ENCODE peak calls at places on chromosomes 5 and 9, in eight cellular contexts. H, P, I, N, S, V, A and R are unnamed samples.

GRCh38 chr5:32508806-32509805 is 64.6 kb upstream of the ZFR start:
- DNase-seq in H (no peak), P (no peak), I (no peak), N (no peak), S (no peak), V (no peak), A (no peak), R (no peak)

GRCh38 chr9:108671794-108672193 is 184.0 kb downstream of the ACTL7B start:
- DNase-seq in H (no peak), P (no peak), I (no peak), N (no peak), S (no peak), V (no peak), A (no peak), R (no peak)

GRCh38 chr9:2623046-2623865 is 1.7 kb downstream of the VLDLR start:
- DNase-seq in H (no peak), P (peak), I (peak), N (no peak), S (peak), V (no peak), A (peak), R (peak)

GRCh38 chr5:55672477-55672911 is 39.6 kb downstream of the SLC38A9 start:
- DNase-seq in H (no peak), P (no peak), I (no peak), N (no peak), S (peak), V (no peak), A (no peak), R (no peak)

GRCh38 chr5:4191024-4191423 is 595.4 kb downstream of the IRX1 start:
- DNase-seq in H (no peak), P (no peak), I (no peak), N (no peak), S (no peak), V (no peak), A (no peak), R (no peak)

GRCh38 chr5:62653001-62653863 is 74.6 kb downstream of the LRRC70 start:
- DNase-seq in H (no peak), P (no peak), I (peak), N (no peak), S (peak), V (no peak), A (no peak), R (no peak)

GRCh38 chr5:154092356-154092755 is 53.6 kb downstream of the MFAP3 start:
- DNase-seq in H (no peak), P (no peak), I (peak), N (no peak), S (peak), V (peak), A (no peak), R (no peak)

GRCh38 chr5:173326501-173326960 is 1.7 kb downstream of the STC2 start:
- DNase-seq in H (no peak), P (no peak), I (peak), N (no peak), S (peak), V (peak), A (no peak), R (no peak)

GRCh38 chr5:171711631-171712030 is 74.0 kb upstream of the SMIM23 start:
- DNase-seq in H (no peak), P (peak), I (no peak), N (no peak), S (no peak), V (no peak), A (no peak), R (no peak)

GRCh38 chr5:65925094-65925600 is 1.2 kb upstream of the ERBIN start:
- DNase-seq in H (peak), P (peak), I (peak), N (peak), S (peak), V (peak), A (peak), R (peak)

GRCh38 chr9:107007361-107007760 is 144.4 kb downstream of the ZNF462 start:
- DNase-seq in H (no peak), P (no peak), I (no peak), N (no peak), S (no peak), V (no peak), A (no peak), R (no peak)

GRCh38 chr5:147906326-147907095 is at the start of gene C5orf46:
- DNase-seq in H (no peak), P (no peak), I (peak), N (no peak), S (peak), V (peak), A (no peak), R (no peak)

GRCh38 chr5:67578011-67578410 is 381.4 kb upstream of the CD180 start:
- DNase-seq in H (no peak), P (no peak), I (no peak), N (no peak), S (peak), V (no peak), A (no peak), R (no peak)

GRCh38 chr9:130234340-130235260 is 31.0 kb upstream of the HMCN2 start:
- DNase-seq in H (no peak), P (no peak), I (peak), N (no peak), S (peak), V (peak), A (no peak), R (no peak)

GRCh38 chr5:160325716-160326115 is 13.4 kb upstream of the CCNJL start:
- DNase-seq in H (no peak), P (no peak), I (no peak), N (no peak), S (no peak), V (no peak), A (no peak), R (no peak)

GRCh38 chr5:107377277-107377609 is 293.5 kb downstream of the EFNA5 start:
- DNase-seq in H (no peak), P (no peak), I (no peak), N (no peak), S (no peak), V (no peak), A (no peak), R (no peak)

GRCh38 chr5:125134216-125135081 is 388.0 kb upstream of the ZNF608 start:
- DNase-seq in H (no peak), P (no peak), I (peak), N (no peak), S (peak), V (peak), A (no peak), R (no peak)

GRCh38 chr9:93466416-93467061 is 13.2 kb upstream of the FAM120AOS start:
- DNase-seq in H (no peak), P (no peak), I (no peak), N (no peak), S (no peak), V (no peak), A (no peak), R (no peak)

GRCh38 chr9:130685104-130685503 is 8.5 kb upstream of the EXOSC2 start:
- DNase-seq in H (no peak), P (no peak), I (no peak), N (no peak), S (no peak), V (no peak), A (no peak), R (no peak)

GRCh38 chr9:111877420-111877819 is 19.2 kb upstream of the UGCG start:
- DNase-seq in H (no peak), P (no peak), I (no peak), N (no peak), S (no peak), V (no peak), A (no peak), R (no peak)

GRCh38 chr5:51381801-51382507 is 1.3 kb upstream of the ISL1 start:
- DNase-seq in H (no peak), P (no peak), I (no peak), N (no peak), S (no peak), V (no peak), A (no peak), R (no peak)

GRCh38 chr5:173472164-173472563 is 143.9 kb upstream of the STC2 start:
- DNase-seq in H (no peak), P (peak), I (peak), N (no peak), S (peak), V (peak), A (peak), R (no peak)

GRCh38 chr5:133371371-133372155 is 240.8 kb downstream of the FSTL4 start:
- DNase-seq in H (no peak), P (no peak), I (no peak), N (no peak), S (no peak), V (no peak), A (no peak), R (no peak)

GRCh38 chr5:32934529-32934928 is 223.4 kb downstream of the NPR3 start:
- DNase-seq in H (no peak), P (no peak), I (no peak), N (no peak), S (no peak), V (no peak), A (no peak), R (no peak)

GRCh38 chr9:113907282-113907681 is 31.2 kb downstream of the ZNF618 start:
- DNase-seq in H (no peak), P (no peak), I (no peak), N (no peak), S (no peak), V (no peak), A (no peak), R (no peak)

GRCh38 chr9:33443504-33444154 is 3.8 kb downstream of the AQP3 start:
- DNase-seq in H (no peak), P (no peak), I (no peak), N (no peak), S (no peak), V (no peak), A (no peak), R (no peak)

GRCh38 chr9:130868230-130868629 is 28.4 kb downstream of the QRFP start:
- DNase-seq in H (no peak), P (no peak), I (no peak), N (no peak), S (no peak), V (no peak), A (no peak), R (no peak)

GRCh38 chr5:157100140-157100679 is 8.6 kb downstream of the HAVCR2 start:
- DNase-seq in H (no peak), P (no peak), I (peak), N (peak), S (peak), V (peak), A (no peak), R (no peak)

GRCh38 chr9:20414150-20414549 is 208.1 kb downstream of the MLLT3 start:
- DNase-seq in H (no peak), P (no peak), I (no peak), N (no peak), S (no peak), V (no peak), A (no peak), R (no peak)

GRCh38 chr5:139438707-139439012 is 665 bp downstream of the DNAJC18 start:
- DNase-seq in H (no peak), P (no peak), I (no peak), N (no peak), S (no peak), V (no peak), A (no peak), R (no peak)

GRCh38 chr5:168408561-168409321 is 77.5 kb upstream of the RARS1 start:
- DNase-seq in H (no peak), P (peak), I (peak), N (no peak), S (peak), V (no peak), A (no peak), R (no peak)

GRCh38 chr9:17509151-17509550 is 69.7 kb upstream of the SH3GL2 start:
- DNase-seq in H (no peak), P (no peak), I (no peak), N (no peak), S (no peak), V (no peak), A (no peak), R (no peak)

GRCh38 chr5:116478461-116478860 is 96.2 kb downstream of the SEMA6A start:
- DNase-seq in H (no peak), P (no peak), I (no peak), N (no peak), S (no peak), V (no peak), A (no peak), R (no peak)

GRCh38 chr5:174376726-174377373 is 331.3 kb downstream of the NSG2 start:
- DNase-seq in H (no peak), P (no peak), I (no peak), N (no peak), S (no peak), V (no peak), A (no peak), R (no peak)

GRCh38 chr5:113038136-113038535 is 61.5 kb downstream of the DCP2 start:
- DNase-seq in H (no peak), P (no peak), I (no peak), N (no peak), S (no peak), V (no peak), A (no peak), R (no peak)

GRCh38 chr9:1052119-1052907 is 2.2 kb downstream of the DMRT2 start:
- DNase-seq in H (no peak), P (no peak), I (no peak), N (no peak), S (no peak), V (no peak), A (no peak), R (no peak)
- TF ChIP-seq CTCF in H (no peak), P (no peak), I (no peak), N (no peak), S (no peak), V (no peak), A (no peak), R (no peak)

GRCh38 chr9:127634698-127635097 is 22.6 kb downstream of the STXBP1 start:
- DNase-seq in H (no peak), P (no peak), I (no peak), N (no peak), S (no peak), V (no peak), A (no peak), R (no peak)
- TF ChIP-seq CTCF in H (no peak), P (no peak), I (no peak), N (no peak), S (no peak), V (no peak), A (no peak), R (no peak)

GRCh38 chr5:151054713-151055112 is 26.1 kb downstream of the TNIP1 start:
- DNase-seq in H (no peak), P (no peak), I (no peak), N (no peak), S (no peak), V (no peak), A (peak), R (no peak)
- TF ChIP-seq CTCF in H (no peak), P (no peak), I (no peak), N (no peak), S (no peak), V (no peak), A (no peak), R (no peak)

GRCh38 chr5:77993141-77993540 is 217.0 kb upstream of the TBCA start:
- DNase-seq in H (no peak), P (no peak), I (no peak), N (no peak), S (no peak), V (no peak), A (no peak), R (no peak)
- TF ChIP-seq CTCF in H (no peak), P (no peak), I (no peak), N (no peak), S (no peak), V (no peak), A (no peak), R (no peak)

GRCh38 chr5:34690301-34690700 is 34.2 kb downstream of the RAI14 start:
- DNase-seq in H (no peak), P (no peak), I (no peak), N (no peak), S (no peak), V (no peak), A (no peak), R (no peak)
- TF ChIP-seq CTCF in H (no peak), P (no peak), I (no peak), N (no peak), S (no peak), V (no peak), A (no peak), R (no peak)